ENCODE peak calls at places on chromosomes 5 and 9, in eight cellular contexts. One of them, this sample, is unnamed.

GRCh38 chr9:14271078-14271673 is 42.8 kb downstream of the NFIB start:
- ATAC-seq in T-cell: no peak
- ATAC-seq in right cardiac atrium: peak
- ATAC-seq in natural killer cell: no peak
- ATAC-seq in activated T-cell treated with anti-CD3 and anti-CD28 coated beads, Interleukin-2, amount 50 U/mL, for 72 hours: no peak
- ATAC-seq in aorta: peak
- ATAC-seq in gastroesophageal sphincter: peak
- ATAC-seq in CD8-positive, alpha-beta T cell: no peak
- ATAC-seq in this sample: peak

GRCh38 chr9:16575878-16576245 is 294.6 kb downstream of the BNC2 start:
- ATAC-seq in T-cell: no peak
- ATAC-seq in gastroesophageal sphincter: no peak
- ATAC-seq in activated T-cell treated with anti-CD3 and anti-CD28 coated beads, Interleukin-2, amount 50 U/mL, for 72 hours: no peak
- ATAC-seq in natural killer cell: no peak
- ATAC-seq in right cardiac atrium: no peak
- ATAC-seq in CD8-positive, alpha-beta T cell: no peak
- ATAC-seq in aorta: no peak
- ATAC-seq in this sample: no peak

GRCh38 chr9:77038281-77039036 is 19.0 kb downstream of the FOXB2 start:
- ATAC-seq in aorta: no peak
- ATAC-seq in CD8-positive, alpha-beta T cell: no peak
- ATAC-seq in activated T-cell treated with anti-CD3 and anti-CD28 coated beads, Interleukin-2, amount 50 U/mL, for 72 hours: no peak
- ATAC-seq in T-cell: no peak
- ATAC-seq in right cardiac atrium: no peak
- ATAC-seq in natural killer cell: no peak
- ATAC-seq in gastroesophageal sphincter: no peak
- ATAC-seq in this sample: no peak

GRCh38 chr5:150045512-150045911 is 40.8 kb downstream of the CSF1R start:
- ATAC-seq in gastroesophageal sphincter: no peak
- ATAC-seq in natural killer cell: peak
- ATAC-seq in CD8-positive, alpha-beta T cell: no peak
- ATAC-seq in aorta: no peak
- ATAC-seq in T-cell: no peak
- ATAC-seq in activated T-cell treated with anti-CD3 and anti-CD28 coated beads, Interleukin-2, amount 50 U/mL, for 72 hours: no peak
- ATAC-seq in right cardiac atrium: no peak
- ATAC-seq in this sample: no peak

GRCh38 chr5:159224471-159224870 is 15.1 kb upstream of the RNF145 start:
- ATAC-seq in activated T-cell treated with anti-CD3 and anti-CD28 coated beads, Interleukin-2, amount 50 U/mL, for 72 hours: no peak
- ATAC-seq in aorta: no peak
- ATAC-seq in gastroesophageal sphincter: no peak
- ATAC-seq in CD8-positive, alpha-beta T cell: no peak
- ATAC-seq in right cardiac atrium: no peak
- ATAC-seq in T-cell: no peak
- ATAC-seq in natural killer cell: no peak
- ATAC-seq in this sample: no peak

GRCh38 chr5:141363952-141364660 is at the start of gene PCDHGA5:
- ATAC-seq in CD8-positive, alpha-beta T cell: no peak
- ATAC-seq in natural killer cell: no peak
- ATAC-seq in aorta: no peak
- ATAC-seq in activated T-cell treated with anti-CD3 and anti-CD28 coated beads, Interleukin-2, amount 50 U/mL, for 72 hours: no peak
- ATAC-seq in right cardiac atrium: peak
- ATAC-seq in T-cell: no peak
- ATAC-seq in gastroesophageal sphincter: no peak
- ATAC-seq in this sample: no peak

GRCh38 chr5:72265032-72265903 is 54.8 kb downstream of the MRPS27 start:
- ATAC-seq in right cardiac atrium: no peak
- ATAC-seq in natural killer cell: no peak
- ATAC-seq in gastroesophageal sphincter: no peak
- ATAC-seq in T-cell: no peak
- ATAC-seq in activated T-cell treated with anti-CD3 and anti-CD28 coated beads, Interleukin-2, amount 50 U/mL, for 72 hours: no peak
- ATAC-seq in CD8-positive, alpha-beta T cell: no peak
- ATAC-seq in aorta: no peak
- ATAC-seq in this sample: peak

GRCh38 chr9:19885608-19886007 is 96.8 kb upstream of the SLC24A2 start:
- ATAC-seq in activated T-cell treated with anti-CD3 and anti-CD28 coated beads, Interleukin-2, amount 50 U/mL, for 72 hours: no peak
- ATAC-seq in aorta: no peak
- ATAC-seq in natural killer cell: no peak
- ATAC-seq in right cardiac atrium: no peak
- ATAC-seq in T-cell: no peak
- ATAC-seq in CD8-positive, alpha-beta T cell: no peak
- ATAC-seq in gastroesophageal sphincter: no peak
- ATAC-seq in this sample: no peak

GRCh38 chr5:112119969-112120368 is 299.1 kb downstream of the EPB41L4A start:
- ATAC-seq in T-cell: no peak
- ATAC-seq in CD8-positive, alpha-beta T cell: no peak
- ATAC-seq in aorta: no peak
- ATAC-seq in right cardiac atrium: no peak
- ATAC-seq in gastroesophageal sphincter: no peak
- ATAC-seq in activated T-cell treated with anti-CD3 and anti-CD28 coated beads, Interleukin-2, amount 50 U/mL, for 72 hours: no peak
- ATAC-seq in natural killer cell: no peak
- ATAC-seq in this sample: no peak

GRCh38 chr5:159878988-159879471 is 37.3 kb upstream of the ADRA1B start:
- ATAC-seq in aorta: peak
- ATAC-seq in CD8-positive, alpha-beta T cell: no peak
- ATAC-seq in activated T-cell treated with anti-CD3 and anti-CD28 coated beads, Interleukin-2, amount 50 U/mL, for 72 hours: no peak
- ATAC-seq in T-cell: no peak
- ATAC-seq in right cardiac atrium: peak
- ATAC-seq in natural killer cell: no peak
- ATAC-seq in gastroesophageal sphincter: peak
- ATAC-seq in this sample: peak

GRCh38 chr5:178356459-178356872 is 123.9 kb upstream of the PHYKPL start:
- ATAC-seq in aorta: peak
- ATAC-seq in natural killer cell: no peak
- ATAC-seq in CD8-positive, alpha-beta T cell: no peak
- ATAC-seq in gastroesophageal sphincter: peak
- ATAC-seq in activated T-cell treated with anti-CD3 and anti-CD28 coated beads, Interleukin-2, amount 50 U/mL, for 72 hours: no peak
- ATAC-seq in right cardiac atrium: peak
- ATAC-seq in T-cell: no peak
- ATAC-seq in this sample: no peak

GRCh38 chr9:8703904-8704303 is 904.3 kb upstream of the DMAC1 start:
- ATAC-seq in aorta: no peak
- ATAC-seq in natural killer cell: no peak
- ATAC-seq in CD8-positive, alpha-beta T cell: no peak
- ATAC-seq in T-cell: no peak
- ATAC-seq in right cardiac atrium: no peak
- ATAC-seq in gastroesophageal sphincter: no peak
- ATAC-seq in activated T-cell treated with anti-CD3 and anti-CD28 coated beads, Interleukin-2, amount 50 U/mL, for 72 hours: no peak
- ATAC-seq in this sample: no peak

GRCh38 chr5:143581148-143581547 is 177.7 kb upstream of the NR3C1 start:
- ATAC-seq in T-cell: no peak
- ATAC-seq in activated T-cell treated with anti-CD3 and anti-CD28 coated beads, Interleukin-2, amount 50 U/mL, for 72 hours: no peak
- ATAC-seq in CD8-positive, alpha-beta T cell: no peak
- ATAC-seq in natural killer cell: no peak
- ATAC-seq in aorta: no peak
- ATAC-seq in right cardiac atrium: no peak
- ATAC-seq in gastroesophageal sphincter: no peak
- ATAC-seq in this sample: no peak

GRCh38 chr5:76544268-76544926 is 78.8 kb downstream of the F2RL2 start:
- ATAC-seq in gastroesophageal sphincter: no peak
- ATAC-seq in activated T-cell treated with anti-CD3 and anti-CD28 coated beads, Interleukin-2, amount 50 U/mL, for 72 hours: no peak
- ATAC-seq in aorta: no peak
- ATAC-seq in natural killer cell: peak
- ATAC-seq in T-cell: peak
- ATAC-seq in right cardiac atrium: no peak
- ATAC-seq in CD8-positive, alpha-beta T cell: peak
- ATAC-seq in this sample: peak

GRCh38 chr9:92679413-92680165 is 9.7 kb upstream of the IPPK start:
- ATAC-seq in gastroesophageal sphincter: no peak
- ATAC-seq in activated T-cell treated with anti-CD3 and anti-CD28 coated beads, Interleukin-2, amount 50 U/mL, for 72 hours: no peak
- ATAC-seq in right cardiac atrium: no peak
- ATAC-seq in natural killer cell: no peak
- ATAC-seq in CD8-positive, alpha-beta T cell: no peak
- ATAC-seq in T-cell: no peak
- ATAC-seq in aorta: no peak
- ATAC-seq in this sample: no peak

GRCh38 chr5:172429201-172429940 is 25.0 kb downstream of the SH3PXD2B start:
- ATAC-seq in natural killer cell: no peak
- ATAC-seq in right cardiac atrium: peak
- ATAC-seq in aorta: peak
- ATAC-seq in T-cell: no peak
- ATAC-seq in activated T-cell treated with anti-CD3 and anti-CD28 coated beads, Interleukin-2, amount 50 U/mL, for 72 hours: no peak
- ATAC-seq in CD8-positive, alpha-beta T cell: no peak
- ATAC-seq in gastroesophageal sphincter: peak
- ATAC-seq in this sample: no peak

GRCh38 chr5:109898547-109899544 is 209.1 kb downstream of the MAN2A1 start:
- ATAC-seq in T-cell: no peak
- ATAC-seq in natural killer cell: no peak
- ATAC-seq in CD8-positive, alpha-beta T cell: no peak
- ATAC-seq in gastroesophageal sphincter: no peak
- ATAC-seq in aorta: peak
- ATAC-seq in right cardiac atrium: no peak
- ATAC-seq in activated T-cell treated with anti-CD3 and anti-CD28 coated beads, Interleukin-2, amount 50 U/mL, for 72 hours: no peak
- ATAC-seq in this sample: no peak

This sample was measured in SK-N-SH treated with all-trans-retinoic acid at 6 μM for 48 hours.